ENCODE peak calls at places on chromosomes 7 and 10, in nine cellular contexts. V, Z, A, G, Q, U, B, P and E are unnamed samples.
A peak's percentile ranks its signal among the peaks of the same experiment; 100 is the strongest.

GRCh38 chr7:1080251-1080917 is 7.5 kb upstream of the GPER1 start:
- DNase-seq in V (no peak), Z (no peak), A (no peak), G (no peak), Q (no peak), U (no peak), B (no peak), P (no peak), E (no peak)

GRCh38 chr7:144403649-144404061 is at the start of gene NOBOX:
- DNase-seq in V (no peak), Z (no peak), A (no peak), G (no peak), Q (no peak), U (no peak), B (no peak), P (no peak), E (no peak)

GRCh38 chr10:63416376-63416775 is 49.4 kb downstream of the JMJD1C start:
- DNase-seq in V (no peak), Z (no peak), A (no peak), G (no peak), Q (no peak), U (no peak), B (no peak), P (no peak), E (no peak)

GRCh38 chr10:37794305-37794976 is 63.0 kb downstream of the ZNF248 start:
- DNase-seq in V (no peak), Z (no peak), A (no peak), G (no peak), Q (no peak), U (no peak), B (no peak), P (no peak), E (no peak)

GRCh38 chr7:23338439-23338838 is 39.3 kb downstream of the MALSU1 start:
- DNase-seq in V (no peak), Z (no peak), A (no peak), G (no peak), Q (no peak), U (no peak), B (no peak), P (no peak), E (no peak)

GRCh38 chr7:22581099-22581498 is 81.1 kb upstream of the STEAP1B start:
- DNase-seq in V (no peak), Z (no peak), A (no peak), G (no peak), Q (no peak), U (no peak), B (no peak), P (no peak), E (no peak)

GRCh38 chr10:70693619-70694286 is 21.4 kb downstream of the ADAMTS14 start:
- DNase-seq in V (no peak), Z (no peak), A (peak; percentile 55), G (peak; percentile 18), Q (peak; percentile 67), U (peak; percentile 55), B (no peak), P (no peak), E (peak; percentile 62)

GRCh38 chr7:139023076-139023475 is 12.8 kb downstream of the ZC3HAV1L start:
- DNase-seq in V (no peak), Z (no peak), A (no peak), G (no peak), Q (no peak), U (no peak), B (no peak), P (no peak), E (no peak)

GRCh38 chr10:48343106-48343505 is 36.6 kb downstream of the MAPK8 start:
- DNase-seq in V (no peak), Z (no peak), A (no peak), G (no peak), Q (no peak), U (no peak), B (no peak), P (no peak), E (no peak)

GRCh38 chr10:51397695-51398094 is 301.7 kb downstream of the CSTF2T start:
- DNase-seq in V (no peak), Z (no peak), A (no peak), G (peak; percentile 64), Q (peak; percentile 69), U (no peak), B (peak; percentile 67), P (peak; percentile 82), E (peak; percentile 67)

GRCh38 chr10:77532068-77532467 is 105.5 kb downstream of the KCNMA1 start:
- DNase-seq in V (no peak), Z (no peak), A (peak; percentile 68), G (no peak), Q (no peak), U (no peak), B (peak; percentile 33), P (no peak), E (no peak)

GRCh38 chr7:46205478-46205877 is 284.4 kb upstream of the IGFBP3 start:
- DNase-seq in V (no peak), Z (no peak), A (no peak), G (no peak), Q (no peak), U (no peak), B (no peak), P (peak; percentile 27), E (no peak)

GRCh38 chr10:113222207-113222606 is 272.2 kb downstream of the TCF7L2 start:
- DNase-seq in V (no peak), Z (no peak), A (no peak), G (no peak), Q (no peak), U (no peak), B (no peak), P (no peak), E (no peak)

GRCh38 chr7:151138541-151138910 is 29.0 kb downstream of the GBX1 start:
- DNase-seq in V (no peak), Z (no peak), A (no peak), G (no peak), Q (peak; percentile 44), U (no peak), B (no peak), P (no peak), E (no peak)

GRCh38 chr7:151207796-151208195 is 2.5 kb downstream of the H2BK1 start:
- DNase-seq in V (no peak), Z (no peak), A (no peak), G (no peak), Q (no peak), U (no peak), B (no peak), P (no peak), E (no peak)

GRCh38 chr7:38330861-38331709 is 57.6 kb upstream of the TARP start:
- DNase-seq in V (no peak), Z (no peak), A (no peak), G (no peak), Q (no peak), U (no peak), B (no peak), P (no peak), E (no peak)

GRCh38 chr10:17387861-17388503 is 66.4 kb downstream of the ST8SIA6 start:
- DNase-seq in V (no peak), Z (no peak), A (no peak), G (no peak), Q (no peak), U (no peak), B (peak; percentile 26), P (peak; percentile 34), E (no peak)

GRCh38 chr10:12048547-12048946 is 5.9 kb upstream of the UPF2 start:
- DNase-seq in V (no peak), Z (no peak), A (no peak), G (no peak), Q (no peak), U (no peak), B (no peak), P (no peak), E (no peak)

GRCh38 chr10:69348824-69349541 is 67.7 kb downstream of the TACR2 start:
- DNase-seq in V (no peak), Z (no peak), A (peak; percentile 74), G (peak; percentile 46), Q (peak; percentile 74), U (peak; percentile 41), B (peak; percentile 98), P (peak; percentile 71), E (peak; percentile 93)
- H3K27ac ChIP-seq in V (peak overlapping the region; percentile 48), Z (no peak overlapping the region), A (peak overlapping the region; percentile 82), G (peak overlapping the region; percentile 68), Q (peak overlapping the region; percentile 67), U (peak overlapping the region; percentile 73), B (peak overlapping the region; percentile 93), P (peak overlapping the region; percentile 80), E (peak overlapping the region; percentile 74)

GRCh38 chr7:10740805-10741204 is 232.9 kb upstream of the PHF14 start:
- DNase-seq in V (no peak), Z (no peak), A (no peak), G (no peak), Q (no peak), U (no peak), B (no peak), P (no peak), E (no peak)
- H3K27ac ChIP-seq in V (no peak overlapping the region), Z (no peak overlapping the region), A (no peak overlapping the region), G (no peak overlapping the region), Q (no peak overlapping the region), U (no peak overlapping the region), B (no peak overlapping the region), P (no peak overlapping the region), E (no peak overlapping the region)

GRCh38 chr10:21488246-21488953 is 37.1 kb downstream of the SKIDA1 start:
- DNase-seq in V (no peak), Z (no peak), A (no peak), G (no peak), Q (no peak), U (no peak), B (no peak), P (no peak), E (no peak)
- H3K27ac ChIP-seq in V (no peak overlapping the region), Z (no peak overlapping the region), A (no peak overlapping the region), G (no peak overlapping the region), Q (no peak overlapping the region), U (peak overlapping the region; percentile 52), B (no peak overlapping the region), P (no peak overlapping the region), E (no peak overlapping the region)

GRCh38 chr7:121544726-121545125 is 148.6 kb upstream of the FAM3C start:
- DNase-seq in V (no peak), Z (peak; percentile 94), A (peak; percentile 29), G (no peak), Q (no peak), U (no peak), B (peak; percentile 92), P (no peak), E (no peak)

GRCh38 chr7:121541457-121541856 is 145.3 kb upstream of the FAM3C start:
- DNase-seq in V (no peak), Z (no peak), A (no peak), G (no peak), Q (no peak), U (no peak), B (no peak), P (no peak), E (no peak)

GRCh38 chr7:121546632-121547340 is 150.7 kb upstream of the FAM3C start:
- DNase-seq in V (no peak), Z (peak; percentile 53), A (no peak), G (no peak), Q (no peak), U (no peak), B (no peak), P (no peak), E (no peak)

GRCh38 chr7:121545418-121545817 is 149.3 kb upstream of the FAM3C start:
- DNase-seq in V (no peak), Z (peak; percentile 48), A (no peak), G (no peak), Q (no peak), U (no peak), B (no peak), P (no peak), E (no peak)

DNA sequence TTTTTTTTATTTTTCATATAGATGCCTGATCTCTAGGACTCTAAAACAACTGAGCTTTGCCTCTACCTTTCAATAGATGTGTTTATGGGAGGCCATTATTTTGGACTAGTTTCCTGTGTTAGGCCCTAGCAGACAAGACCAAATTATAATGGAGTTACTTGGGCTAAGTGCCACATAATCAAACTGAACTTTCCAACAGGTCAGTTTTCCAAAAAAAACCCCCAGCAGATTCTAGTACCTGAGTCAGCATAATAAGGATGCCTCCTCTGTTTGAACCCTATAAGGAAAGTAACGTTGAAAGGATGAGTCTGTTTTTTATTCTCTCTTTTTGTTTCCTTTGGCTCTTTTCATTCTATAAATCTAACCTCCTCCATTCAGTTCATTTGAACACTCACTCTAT is 148.1 kb upstream of the FAM3C start:
- DNase-seq in V (no peak), Z (no peak), A (no peak), G (no peak), Q (no peak), U (no peak), B (no peak), P (no peak), E (no peak)
- H3K27ac ChIP-seq in V (no peak overlapping the region), Z (peak overlapping the region; percentile 76), A (no peak overlapping the region), G (no peak overlapping the region), Q (no peak overlapping the region), U (peak overlapping the region; percentile 1), B (no peak overlapping the region), P (no peak overlapping the region), E (no peak overlapping the region)